ENCODE peak calls at places on chromosome 3, in five cellular contexts. One of them, this sample, is unnamed.

GRCh38 chr3:158278187-158278586 is 168.3 kb downstream of the RSRC1 start:
- DNase-seq in hippocampal formation: no peak
- DNase-seq in GM19239: no peak
- DNase-seq in testis: no peak
- DNase-seq in LoVo: no peak
- DNase-seq in this sample: no peak

GRCh38 chr3:56467801-56468183 is 475 bp downstream of the ERC2 start:
- DNase-seq in testis: no peak
- DNase-seq in GM19239: no peak
- DNase-seq in LoVo: no peak
- DNase-seq in hippocampal formation: no peak
- DNase-seq in this sample: no peak

GRCh38 chr3:59540241-59540640 is 490.4 kb upstream of the CFAP20DC start:
- DNase-seq in LoVo: no peak
- DNase-seq in testis: no peak
- DNase-seq in hippocampal formation: no peak
- DNase-seq in GM19239: no peak
- DNase-seq in this sample: no peak

GRCh38 chr3:128845119-128845518 is 34.3 kb upstream of the ACAD9 start:
- DNase-seq in LoVo: no peak
- DNase-seq in GM19239: no peak
- DNase-seq in hippocampal formation: no peak
- DNase-seq in testis: no peak
- DNase-seq in this sample: no peak

GRCh38 chr3:169812124-169812843 is 386 bp upstream of the LRRIQ4 start:
- DNase-seq in LoVo: no peak
- DNase-seq in testis: peak
- DNase-seq in hippocampal formation: peak
- DNase-seq in GM19239: peak
- DNase-seq in this sample: peak

GRCh38 chr3:46642971-46643370 is 30.6 kb downstream of the FAM240A start:
- DNase-seq in testis: no peak
- DNase-seq in LoVo: no peak
- DNase-seq in GM19239: no peak
- DNase-seq in hippocampal formation: no peak
- DNase-seq in this sample: no peak

GRCh38 chr3:189563841-189564563 is 67.2 kb upstream of the TP63 start:
- DNase-seq in testis: no peak
- DNase-seq in hippocampal formation: no peak
- DNase-seq in GM19239: peak
- DNase-seq in LoVo: peak
- DNase-seq in this sample: no peak

GRCh38 chr3:115469649-115470048 is 153.7 kb upstream of the GAP43 start:
- DNase-seq in hippocampal formation: no peak
- DNase-seq in testis: no peak
- DNase-seq in GM19239: no peak
- DNase-seq in LoVo: no peak
- DNase-seq in this sample: no peak

GRCh38 chr3:130787422-130788068 is 40.9 kb upstream of the PIK3R4 start:
- DNase-seq in LoVo: no peak
- DNase-seq in GM19239: no peak
- DNase-seq in testis: no peak
- DNase-seq in hippocampal formation: no peak
- DNase-seq in this sample: no peak

GRCh38 chr3:13194285-13195209 is 121.3 kb upstream of the IQSEC1 start:
- DNase-seq in testis: no peak
- DNase-seq in hippocampal formation: no peak
- DNase-seq in GM19239: no peak
- DNase-seq in LoVo: no peak
- DNase-seq in this sample: no peak

GRCh38 chr3:151880326-151880725 is 6.9 kb downstream of the SUCNR1 start:
- DNase-seq in GM19239: no peak
- DNase-seq in testis: no peak
- DNase-seq in LoVo: no peak
- DNase-seq in hippocampal formation: no peak
- DNase-seq in this sample: no peak

GRCh38 chr3:40725026-40725425 is 200.3 kb downstream of the ZNF621 start:
- DNase-seq in GM19239: no peak
- DNase-seq in testis: no peak
- DNase-seq in hippocampal formation: no peak
- DNase-seq in LoVo: no peak
- DNase-seq in this sample: no peak